ENCODE peak calls at places on chromosome 16, in nine cellular contexts. G, I, Z, A, D, L, Q, E and B are unnamed samples.

GRCh38 chr16:55671206-55671973 is 15.6 kb downstream of the SLC6A2 start:
- DNase-seq in Q (no peak), D (no peak), L (no peak), G (no peak), Z (no peak), I (no peak), E (no peak), A (no peak), B (no peak)

GRCh38 chr16:76474048-76474447 is 196.8 kb downstream of the CNTNAP4 start:
- DNase-seq in Z (no peak), D (no peak), A (no peak), Q (no peak), L (no peak), E (no peak), I (no peak), G (no peak), B (no peak)

GRCh38 chr16:81645303-81645702 is 133.8 kb upstream of the PLCG2 start:
- DNase-seq in Q (peak), I (no peak), D (peak), G (no peak), L (peak), E (no peak), Z (no peak), A (no peak), B (peak)

GRCh38 chr16:67922740-67923139 is 8.9 kb downstream of the CTRL start:
- DNase-seq in Q (peak), E (no peak), A (no peak), I (no peak), D (no peak), L (no peak), G (no peak), Z (no peak), B (no peak)

GRCh38 chr16:31874354-31875111 is 926 bp downstream of the ZNF267 start:
- DNase-seq in G (no peak), E (no peak), L (no peak), I (peak), A (no peak), Q (no peak), D (peak), Z (no peak), B (no peak)

GRCh38 chr16:53821957-53822625 is 118.1 kb downstream of the FTO start:
- DNase-seq in L (no peak), D (no peak), Z (no peak), E (no peak), G (no peak), A (no peak), I (no peak), Q (no peak), B (no peak)

GRCh38 chr16:86354641-86355040 is 155.7 kb upstream of the FOXF1 start:
- DNase-seq in L (no peak), E (no peak), A (no peak), G (no peak), I (no peak), D (no peak), Q (no peak), Z (no peak), B (no peak)

GRCh38 chr16:30715777-30716445 is 16.9 kb downstream of the SRCAP start:
- DNase-seq in E (no peak), A (no peak), G (peak), Q (no peak), Z (peak), D (no peak), I (no peak), L (no peak), B (no peak)

GRCh38 chr16:11586856-11587642 is at the start of gene LITAF:
- DNase-seq in A (no peak), Q (peak), D (no peak), Z (peak), E (peak), L (peak), I (no peak), G (no peak), B (peak)

GRCh38 chr16:51875834-51876725 is 670.9 kb downstream of the TOX3 start:
- DNase-seq in E (no peak), I (no peak), L (no peak), A (no peak), D (no peak), Q (no peak), Z (no peak), G (no peak), B (no peak)

GRCh38 chr16:52407778-52408177 is 139.2 kb downstream of the TOX3 start:
- DNase-seq in I (no peak), Z (no peak), D (no peak), Q (no peak), L (no peak), G (no peak), E (no peak), A (no peak), B (no peak)

GRCh38 chr16:3454093-3454492 is 10.6 kb downstream of the NAA60 start:
- DNase-seq in Q (no peak), E (peak), D (no peak), A (no peak), Z (no peak), L (no peak), G (no peak), I (no peak), B (no peak)

GRCh38 chr16:49542391-49542891 is 168.8 kb downstream of the C16orf78 start:
- DNase-seq in L (no peak), E (no peak), D (no peak), A (no peak), G (no peak), Z (no peak), Q (no peak), I (no peak), B (no peak)

GRCh38 chr16:24943471-24943870 is 71.7 kb downstream of the ARHGAP17 start:
- DNase-seq in G (no peak), E (no peak), Z (no peak), I (no peak), D (no peak), Q (no peak), A (no peak), L (no peak), B (no peak)

GRCh38 chr16:27230562-27230991 is 27.3 kb downstream of the KDM8 start:
- DNase-seq in Q (no peak), G (peak), I (no peak), D (no peak), Z (no peak), L (peak), E (peak), A (no peak), B (no peak)

GRCh38 chr16:23877107-23878070 is 41.6 kb downstream of the PRKCB start:
- DNase-seq in L (no peak), Q (no peak), D (no peak), I (no peak), E (no peak), Z (no peak), G (no peak), A (no peak), B (no peak)

GRCh38 chr16:53068423-53068833 is 13.6 kb downstream of the CHD9 start:
- DNase-seq in A (no peak), Z (no peak), G (no peak), I (no peak), Q (no peak), L (peak), D (no peak), E (no peak), B (no peak)

GRCh38 chr16:89297156-89297869 is 79.8 kb downstream of the ZNF778 start:
- DNase-seq in I (no peak), A (no peak), Z (no peak), G (no peak), D (no peak), E (no peak), L (no peak), Q (no peak), B (no peak)

GRCh38 chr16:81995651-81996050 is 15.6 kb downstream of the SDR42E1 start:
- DNase-seq in Q (no peak), L (no peak), D (peak), A (no peak), I (no peak), E (no peak), Z (no peak), G (no peak), B (no peak)

GRCh38 chr16:70453891-70454220 is 539 bp upstream of the FCSK start:
- DNase-seq in L (no peak), Q (no peak), D (no peak), G (no peak), I (no peak), Z (no peak), E (no peak), A (no peak), B (no peak)

DNA sequence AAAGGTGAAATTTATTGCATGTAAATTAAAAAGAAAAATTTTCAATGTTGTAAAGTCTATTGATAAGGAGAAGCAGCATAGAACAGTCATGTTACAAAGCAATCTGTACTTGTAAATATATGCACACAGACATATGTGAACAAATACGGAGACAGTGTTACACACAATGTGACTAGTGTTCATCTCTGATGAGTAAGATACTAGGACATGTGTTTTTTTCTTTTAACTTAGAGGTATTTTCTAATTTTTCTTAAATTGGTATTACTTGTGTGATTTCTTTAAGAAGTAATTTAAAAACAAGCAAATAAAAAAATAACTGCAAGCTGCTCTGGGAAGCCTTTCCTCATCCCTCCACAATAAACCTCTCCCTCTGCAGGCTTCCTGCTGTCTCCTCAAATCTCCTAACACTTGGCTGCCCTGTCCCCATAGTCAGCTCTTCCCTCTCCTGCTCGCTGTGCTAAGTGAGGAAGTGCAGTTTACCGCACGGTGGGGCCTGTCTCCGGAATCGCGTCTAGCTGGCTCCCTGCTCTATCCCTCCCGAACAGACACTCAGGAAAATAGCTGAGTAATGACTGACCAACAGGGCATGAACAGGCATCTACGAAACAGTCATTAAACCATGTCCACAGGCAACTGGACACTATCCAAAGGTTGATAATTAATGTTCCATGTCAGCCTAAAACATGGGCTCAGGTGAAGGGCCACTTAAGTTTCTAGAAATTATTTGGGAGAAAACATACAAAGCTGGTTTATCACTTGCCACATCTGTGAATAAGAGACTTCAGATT is 35.9 kb downstream of the CMTM4 start:
- DNase-seq in D (peak), Z (no peak), L (peak), G (no peak), A (no peak), Q (peak), E (peak), I (no peak), B (peak)
- TF ChIP-seq POLR2AphosphoS5 in D (peak), Z (no peak), L (no peak), G (no peak), A (no peak), Q (no peak), E (no peak), I (no peak), B (peak)

GRCh38 chr16:1890024-1890700 is 18.2 kb upstream of the MEIOB start:
- DNase-seq in D (no peak), E (no peak), Z (no peak), L (no peak), A (no peak), Q (no peak), G (no peak), I (no peak), B (no peak)
- TF ChIP-seq POLR2AphosphoS5 in D (no peak), E (no peak), Z (no peak), L (no peak), A (no peak), Q (no peak), G (no peak), I (no peak), B (no peak)

DNA sequence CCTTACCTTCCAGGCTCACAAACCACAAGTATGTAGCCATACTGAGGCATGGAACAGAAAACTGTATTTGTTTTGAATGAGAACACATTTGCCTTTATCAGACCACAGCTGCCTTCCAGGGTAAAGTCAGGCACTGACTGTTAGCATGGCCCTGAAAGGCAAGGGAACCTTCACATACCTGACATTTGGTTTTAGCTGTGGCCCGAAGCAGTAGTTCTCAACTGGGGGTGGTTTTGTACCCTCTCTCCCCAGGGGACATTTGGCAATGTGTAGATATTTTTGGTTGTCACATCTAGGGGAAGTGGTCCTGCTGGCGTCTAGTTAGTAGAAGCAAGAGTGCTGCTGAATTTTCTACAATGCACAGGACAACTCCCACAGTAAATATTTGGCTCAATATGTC is 9.2 kb downstream of the HERPUD1 start:
- DNase-seq in Q (no peak), A (no peak), E (no peak), I (no peak), L (no peak), D (no peak), Z (no peak), G (no peak), B (no peak)
- TF ChIP-seq POLR2AphosphoS5 in Q (peak), A (peak), E (no peak), I (peak), L (no peak), D (no peak), Z (peak), G (no peak), B (no peak)

GRCh38 chr16:17744903-17745581 is 274.3 kb upstream of the XYLT1 start:
- DNase-seq in L (no peak), I (no peak), G (no peak), E (no peak), Z (no peak), Q (peak), A (no peak), D (no peak), B (no peak)
- TF ChIP-seq POLR2AphosphoS5 in L (no peak), I (no peak), G (no peak), E (no peak), Z (no peak), Q (no peak), A (no peak), D (no peak), B (no peak)

GRCh38 chr16:10308305-10309193 is 77.3 kb upstream of the ATF7IP2 start:
- DNase-seq in E (peak), G (no peak), I (peak), D (no peak), Q (peak), Z (no peak), L (no peak), A (no peak), B (no peak)
- TF ChIP-seq POLR2AphosphoS5 in E (no peak), G (no peak), I (no peak), D (no peak), Q (no peak), Z (no peak), L (no peak), A (no peak), B (no peak)

GRCh38 chr16:72923757-72924156 is 124.2 kb downstream of the ZFHX3 start:
- DNase-seq in Z (no peak), L (no peak), Q (no peak), E (no peak), I (no peak), A (no peak), D (no peak), G (no peak), B (peak)

GRCh38 chr16:72921106-72921505 is 126.8 kb downstream of the ZFHX3 start:
- DNase-seq in E (no peak), L (no peak), I (no peak), Z (no peak), Q (no peak), G (no peak), D (no peak), A (no peak), B (peak)

GRCh38 chr16:72922714-72923113 is 125.2 kb downstream of the ZFHX3 start:
- DNase-seq in Z (no peak), D (no peak), G (no peak), E (no peak), L (no peak), Q (no peak), A (no peak), I (no peak), B (peak)

GRCh38 chr16:72924487-72924886 is 123.4 kb downstream of the ZFHX3 start:
- DNase-seq in E (no peak), A (no peak), Q (no peak), Z (no peak), I (no peak), L (no peak), G (no peak), D (no peak), B (peak)

GRCh38 chr16:72921620-72922019 is 126.3 kb downstream of the ZFHX3 start:
- DNase-seq in G (no peak), I (no peak), Q (no peak), A (no peak), E (no peak), L (no peak), Z (no peak), D (no peak), B (peak)
- TF ChIP-seq POLR2AphosphoS5 in G (no peak), I (no peak), Q (no peak), A (no peak), E (no peak), L (no peak), Z (no peak), D (no peak), B (no peak)

GRCh38 chr16:77841275-77841640 is 52.9 kb downstream of the VAT1L start:
- DNase-seq in I (no peak), D (no peak), A (no peak), G (no peak), E (no peak), Q (no peak), L (peak), Z (no peak), B (no peak)
- TF ChIP-seq POLR2AphosphoS5 in I (no peak), D (no peak), A (no peak), G (no peak), E (no peak), Q (no peak), L (peak), Z (no peak), B (no peak)

DNA sequence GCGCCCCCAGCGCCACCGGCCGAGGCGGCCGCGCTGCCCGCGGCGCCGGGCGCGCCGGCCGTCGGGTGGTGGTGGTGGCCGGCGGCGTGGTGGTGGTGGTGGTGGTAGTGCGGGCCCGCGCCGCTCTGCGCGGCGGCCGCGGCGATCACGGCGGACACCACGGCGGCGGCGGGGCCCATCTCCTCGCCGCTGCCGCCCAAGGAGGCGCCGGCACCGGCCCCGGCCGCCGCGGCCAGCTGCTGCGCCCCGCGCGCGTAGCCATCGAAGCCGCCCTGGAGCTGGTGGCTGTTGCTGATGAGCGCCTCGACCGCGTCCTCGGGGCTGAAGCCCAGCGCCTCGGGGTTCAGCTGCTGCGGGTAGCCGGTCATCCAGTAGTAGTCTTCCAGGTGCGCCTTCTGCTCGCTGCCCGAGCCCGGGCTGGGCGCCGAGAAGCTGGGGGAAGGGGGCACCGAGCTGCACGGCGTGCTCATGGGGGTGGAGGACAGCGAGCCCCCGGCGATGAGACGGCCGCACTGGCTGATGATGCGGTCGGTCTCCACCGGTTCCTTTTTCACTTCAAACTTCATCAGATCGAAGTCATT is 1.2 kb downstream of the MAF start:
- DNase-seq in D (peak), G (no peak), I (no peak), E (no peak), L (no peak), A (no peak), Z (no peak), Q (no peak), B (peak)
- TF ChIP-seq POLR2AphosphoS5 in D (no peak), G (no peak), I (no peak), E (no peak), L (no peak), A (no peak), Z (no peak), Q (no peak), B (no peak)